ENCODE peak calls at places on chromosomes 7 and 10, in eight cellular contexts. B is pons, N is psoas muscle, S is LHCN-M2, Y is ecto neural progenitor cell, M is glutamatergic neuron, I is IMR-90, W is RKO. E is an unnamed sample.

GRCh38 chr10:69316313-69317059 is 38.2 kb downstream of the HK1 start:
- DNase-seq in B (no peak), N (peak), S (peak), Y (no peak), M (no peak), I (peak), W (no peak), E (no peak)

GRCh38 chr10:24428410-24428782 is 219.5 kb downstream of the KIAA1217 start:
- DNase-seq in B (no peak), N (no peak), S (peak), Y (no peak), M (no peak), I (peak), W (peak), E (peak)

GRCh38 chr10:131700032-131700431 is 200.8 kb upstream of the PPP2R2D start:
- DNase-seq in B (no peak), N (no peak), S (no peak), Y (peak), M (no peak), I (no peak), W (no peak), E (no peak)

GRCh38 chr7:17401806-17402627 is 103.6 kb downstream of the AHR start:
- DNase-seq in B (no peak), N (no peak), S (no peak), Y (no peak), M (no peak), I (no peak), W (no peak), E (no peak)

GRCh38 chr10:5659702-5660528 is 6.5 kb downstream of the ASB13 start:
- DNase-seq in B (no peak), N (peak), S (peak), Y (no peak), M (no peak), I (peak), W (peak), E (peak)

GRCh38 chr7:46015107-46015868 is 94.2 kb upstream of the IGFBP3 start:
- DNase-seq in B (no peak), N (peak), S (peak), Y (peak), M (peak), I (peak), W (no peak), E (peak)

GRCh38 chr10:11600280-11600679 is 11.2 kb downstream of the USP6NL start:
- DNase-seq in B (no peak), N (no peak), S (no peak), Y (no peak), M (no peak), I (no peak), W (no peak), E (no peak)

GRCh38 chr7:80699030-80699638 is 60.7 kb downstream of the CD36 start:
- DNase-seq in B (peak), N (no peak), S (peak), Y (no peak), M (no peak), I (peak), W (peak), E (peak)

GRCh38 chr10:125151824-125152634 is 8.3 kb downstream of the CTBP2 start:
- DNase-seq in B (no peak), N (no peak), S (no peak), Y (no peak), M (no peak), I (no peak), W (no peak), E (peak)

GRCh38 chr7:34222722-34223121 is 317.4 kb downstream of the BMPER start:
- DNase-seq in B (no peak), N (no peak), S (no peak), Y (no peak), M (no peak), I (no peak), W (no peak), E (no peak)

GRCh38 chr7:36707922-36708321 is 16.4 kb downstream of the AOAH start:
- DNase-seq in B (no peak), N (no peak), S (no peak), Y (no peak), M (no peak), I (no peak), W (no peak), E (peak)

GRCh38 chr7:122679813-122680212 is 19.1 kb downstream of the RNF133 start:
- DNase-seq in B (no peak), N (no peak), S (no peak), Y (no peak), M (no peak), I (no peak), W (no peak), E (no peak)

GRCh38 chr7:103793614-103794013 is 195.8 kb downstream of the RELN start:
- DNase-seq in B (no peak), N (no peak), S (no peak), Y (no peak), M (no peak), I (no peak), W (no peak), E (no peak)

GRCh38 chr10:110214380-110214826 is 7.0 kb downstream of the MXI1 start:
- DNase-seq in B (no peak), N (no peak), S (peak), Y (no peak), M (no peak), I (peak), W (no peak), E (no peak)

GRCh38 chr7:108270385-108270784 is 140.2 kb upstream of the LAMB4 start:
- DNase-seq in B (no peak), N (no peak), S (no peak), Y (no peak), M (no peak), I (no peak), W (no peak), E (no peak)

GRCh38 chr10:127386606-127387327 is 162.3 kb upstream of the NPS start:
- DNase-seq in B (no peak), N (no peak), S (no peak), Y (peak), M (no peak), I (no peak), W (no peak), E (no peak)

GRCh38 chr10:96502561-96503267 is 11.0 kb downstream of the TLL2 start:
- DNase-seq in B (no peak), N (no peak), S (no peak), Y (no peak), M (no peak), I (no peak), W (no peak), E (no peak)

GRCh38 chr10:124524991-124525653 is 63.5 kb downstream of the LHPP start:
- DNase-seq in B (peak), N (peak), S (peak), Y (no peak), M (no peak), I (no peak), W (no peak), E (peak)

GRCh38 chr7:35967366-35968139 is 166.7 kb downstream of the SEPTIN7 start:
- DNase-seq in B (no peak), N (no peak), S (no peak), Y (no peak), M (no peak), I (no peak), W (no peak), E (no peak)

GRCh38 chr7:3200504-3200903 is 100.5 kb upstream of the SDK1 start:
- DNase-seq in B (peak), N (no peak), S (peak), Y (no peak), M (peak), I (peak), W (peak), E (peak)

GRCh38 chr7:1603346-1604211 is 33.7 kb upstream of the PSMG3 start:
- DNase-seq in B (no peak), N (no peak), S (no peak), Y (no peak), M (no peak), I (no peak), W (no peak), E (no peak)

GRCh38 chr10:130140425-130140824 is 4.2 kb downstream of the GLRX3 start:
- DNase-seq in B (no peak), N (no peak), S (no peak), Y (no peak), M (no peak), I (no peak), W (no peak), E (no peak)

GRCh38 chr7:156606618-156607331 is 33.8 kb upstream of the RNF32 start:
- DNase-seq in B (no peak), N (no peak), S (no peak), Y (no peak), M (no peak), I (no peak), W (no peak), E (no peak)

GRCh38 chr7:47170516-47170915 is 411.4 kb downstream of the TNS3 start:
- DNase-seq in B (no peak), N (no peak), S (no peak), Y (no peak), M (no peak), I (peak), W (no peak), E (peak)

GRCh38 chr7:12007591-12007990 is 175.6 kb upstream of the THSD7A start:
- DNase-seq in B (no peak), N (no peak), S (no peak), Y (no peak), M (no peak), I (no peak), W (no peak), E (no peak)

GRCh38 chr10:14025790-14026189 is 304.9 kb downstream of the FRMD4A start:
- DNase-seq in B (peak), N (no peak), S (no peak), Y (no peak), M (no peak), I (no peak), W (no peak), E (no peak)

GRCh38 chr10:33355267-33355666 is 20.8 kb upstream of the NRP1 start:
- DNase-seq in B (peak), N (no peak), S (no peak), Y (no peak), M (no peak), I (no peak), W (peak), E (no peak)

GRCh38 chr7:23072043-23072442 is 33.5 kb upstream of the KLHL7 start:
- DNase-seq in B (peak), N (no peak), S (peak), Y (no peak), M (no peak), I (peak), W (peak), E (no peak)

GRCh38 chr7:101870361-101871062 is 53.1 kb downstream of the CUX1 start:
- DNase-seq in B (no peak), N (no peak), S (peak), Y (no peak), M (no peak), I (peak), W (no peak), E (no peak)

GRCh38 chr10:132855889-132856288 is 69.9 kb upstream of the NKX6-2 start:
- DNase-seq in B (no peak), N (no peak), S (no peak), Y (no peak), M (no peak), I (no peak), W (no peak), E (no peak)

GRCh38 chr10:98269435-98269912 is 1.5 kb upstream of the LOXL4 start:
- DNase-seq in B (no peak), N (peak), S (peak), Y (peak), M (peak), I (peak), W (no peak), E (peak)

GRCh38 chr10:43073191-43073590 is 3.7 kb upstream of the RET start:
- DNase-seq in B (no peak), N (no peak), S (no peak), Y (no peak), M (no peak), I (no peak), W (no peak), E (no peak)

GRCh38 chr10:117980216-117980615 is 66.5 kb downstream of the RAB11FIP2 start:
- DNase-seq in B (no peak), N (no peak), S (peak), Y (no peak), M (no peak), I (peak), W (peak), E (peak)

GRCh38 chr10:15738237-15738928 is 18.7 kb upstream of the ITGA8 start:
- DNase-seq in B (peak), N (no peak), S (peak), Y (no peak), M (no peak), I (no peak), W (no peak), E (no peak)

GRCh38 chr7:55563596-55564325 is 8.5 kb downstream of the VOPP1 start:
- DNase-seq in B (no peak), N (no peak), S (no peak), Y (no peak), M (no peak), I (no peak), W (no peak), E (no peak)

GRCh38 chr10:79192677-79193003 is 123.9 kb downstream of the ZMIZ1 start:
- DNase-seq in B (peak), N (peak), S (peak), Y (no peak), M (no peak), I (peak), W (no peak), E (no peak)

GRCh38 chr7:131255242-131255641 is 72.4 kb upstream of the MKLN1 start:
- DNase-seq in B (no peak), N (no peak), S (no peak), Y (no peak), M (no peak), I (no peak), W (no peak), E (peak)

GRCh38 chr10:47364366-47364765 is 16.2 kb downstream of the RBP3 start:
- DNase-seq in B (no peak), N (no peak), S (peak), Y (no peak), M (no peak), I (no peak), W (no peak), E (peak)

E was measured in SW480.